ENCODE peak calls at places on chromosomes 3 and 15, in four cellular contexts. One of them, this sample, is unnamed.

GRCh38 chr15:96947830-96948229 is 617.3 kb downstream of the NR2F2 start:
- DNase-seq in PC-3: no peak
- DNase-seq in fibroblast of lung: peak; percentile 33
- DNase-seq in IMR-90: no peak
- DNase-seq in this sample: peak; percentile 74

GRCh38 chr3:14512944-14513332 is 27.2 kb downstream of the GRIP2 start:
- DNase-seq in PC-3: no peak
- DNase-seq in fibroblast of lung: no peak
- DNase-seq in IMR-90: no peak
- DNase-seq in this sample: peak; percentile 29

GRCh38 chr3:177307391-177307790 is 110.1 kb upstream of the TBL1XR1 start:
- DNase-seq in PC-3: no peak
- DNase-seq in IMR-90: no peak
- DNase-seq in fibroblast of lung: no peak
- DNase-seq in this sample: no peak

GRCh38 chr15:85766007-85766831 is 28.5 kb downstream of the KLHL25 start:
- DNase-seq in fibroblast of lung: no peak
- DNase-seq in PC-3: no peak
- DNase-seq in IMR-90: no peak
- DNase-seq in this sample: peak; percentile 72

GRCh38 chr3:100777271-100777670 is 68.0 kb downstream of the TFG start:
- DNase-seq in fibroblast of lung: no peak
- DNase-seq in PC-3: peak; percentile 53
- DNase-seq in IMR-90: peak; percentile 77
- DNase-seq in this sample: no peak

GRCh38 chr15:67820992-67821783 is 4.1 kb upstream of the SKOR1 start:
- DNase-seq in IMR-90: peak; percentile 51
- DNase-seq in PC-3: peak; percentile 22
- DNase-seq in fibroblast of lung: peak; percentile 56
- DNase-seq in this sample: peak; percentile 93

GRCh38 chr3:134869153-134869726 is 74.2 kb downstream of the EPHB1 start:
- DNase-seq in PC-3: no peak
- DNase-seq in IMR-90: no peak
- DNase-seq in fibroblast of lung: no peak
- DNase-seq in this sample: no peak

GRCh38 chr15:40249477-40250303 is 10.8 kb downstream of the PAK6 start:
- DNase-seq in fibroblast of lung: no peak
- DNase-seq in PC-3: peak; percentile 76
- DNase-seq in IMR-90: peak; percentile 37
- DNase-seq in this sample: no peak

GRCh38 chr15:58135511-58136174 is 2.5 kb upstream of the AQP9 start:
- DNase-seq in PC-3: no peak
- DNase-seq in IMR-90: no peak
- DNase-seq in fibroblast of lung: no peak
- DNase-seq in this sample: no peak

GRCh38 chr3:141366285-141367037 is 1.8 kb upstream of the ZBTB38 start:
- DNase-seq in fibroblast of lung: peak; percentile 85
- DNase-seq in IMR-90: peak; percentile 99
- DNase-seq in PC-3: peak; percentile 73
- DNase-seq in this sample: no peak

GRCh38 chr3:40524222-40524570 is 564 bp upstream of the ZNF621 start:
- DNase-seq in fibroblast of lung: peak; percentile 19
- DNase-seq in PC-3: no peak
- DNase-seq in IMR-90: peak; percentile 3
- DNase-seq in this sample: no peak

GRCh38 chr15:63198752-63199250 is 9.4 kb downstream of the RAB8B start:
- DNase-seq in fibroblast of lung: peak; percentile 88
- DNase-seq in IMR-90: peak; percentile 69
- DNase-seq in PC-3: peak; percentile 72
- DNase-seq in this sample: no peak

GRCh38 chr15:39939487-39940452 is 5.9 kb downstream of the EIF2AK4 start:
- DNase-seq in PC-3: no peak
- DNase-seq in fibroblast of lung: no peak
- DNase-seq in IMR-90: no peak
- DNase-seq in this sample: no peak

GRCh38 chr15:40238927-40239591 is at the start of gene PAK6:
- DNase-seq in PC-3: peak; percentile 93
- DNase-seq in fibroblast of lung: no peak
- DNase-seq in IMR-90: peak; percentile 53
- DNase-seq in this sample: peak; percentile 96

GRCh38 chr3:194928183-194928736 is 242.6 kb downstream of the FAM43A start:
- DNase-seq in fibroblast of lung: no peak
- DNase-seq in IMR-90: peak; percentile 61
- DNase-seq in PC-3: peak; percentile 40
- DNase-seq in this sample: no peak

GRCh38 chr3:57937092-57937491 is 71.1 kb upstream of the FLNB start:
- DNase-seq in fibroblast of lung: no peak
- DNase-seq in IMR-90: no peak
- DNase-seq in PC-3: no peak
- DNase-seq in this sample: no peak

GRCh38 chr3:179260949-179261765 is 10.2 kb upstream of the KCNMB3 start:
- DNase-seq in PC-3: peak; percentile 77
- DNase-seq in fibroblast of lung: peak; percentile 60
- DNase-seq in IMR-90: peak; percentile 48
- DNase-seq in this sample: peak; percentile 88

GRCh38 chr3:188944108-188944507 is 227.7 kb upstream of the TPRG1 start:
- DNase-seq in PC-3: no peak
- DNase-seq in IMR-90: no peak
- DNase-seq in fibroblast of lung: peak; percentile 35
- DNase-seq in this sample: no peak

GRCh38 chr15:60005352-60006202 is 1.5 kb downstream of the FOXB1 start:
- DNase-seq in IMR-90: no peak
- DNase-seq in fibroblast of lung: no peak
- DNase-seq in PC-3: no peak
- DNase-seq in this sample: peak; percentile 67
- H3K9ac ChIP-seq in IMR-90: no peak overlapping the region
- H3K9ac ChIP-seq in fibroblast of lung: no peak overlapping the region
- H3K9ac ChIP-seq in PC-3: no peak overlapping the region
- H3K9ac ChIP-seq in this sample: no peak overlapping the region

GRCh38 chr3:8077126-8077525 is 424.5 kb upstream of the LMCD1 start:
- DNase-seq in fibroblast of lung: no peak
- DNase-seq in IMR-90: no peak
- DNase-seq in PC-3: no peak
- DNase-seq in this sample: no peak
- H3K4me3 ChIP-seq in fibroblast of lung: no peak overlapping the region
- H3K4me3 ChIP-seq in IMR-90: no peak overlapping the region
- H3K4me3 ChIP-seq in PC-3: no peak overlapping the region
- H3K4me3 ChIP-seq in this sample: no peak overlapping the region

DNA sequence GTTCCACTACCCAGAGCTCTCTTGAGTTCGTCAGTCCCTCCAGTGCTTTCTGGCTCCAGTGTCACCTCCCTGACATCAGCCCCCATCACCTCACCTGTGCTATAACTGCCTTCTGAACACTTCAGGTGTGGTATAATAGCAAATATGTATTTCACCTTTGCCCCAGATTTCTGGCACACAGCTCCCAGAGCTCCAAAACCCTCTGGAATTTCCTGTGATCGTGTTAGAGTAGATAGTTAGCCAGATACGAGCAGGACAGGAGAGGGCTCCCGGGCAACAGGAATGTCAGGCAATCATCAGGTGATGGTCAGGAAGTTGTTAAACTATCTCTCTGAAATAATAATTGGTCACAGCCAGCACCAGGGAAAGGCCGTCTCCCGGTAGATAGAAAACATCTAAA is 22.6 kb upstream of the LIMD1 start:
- DNase-seq in PC-3: peak; percentile 31
- DNase-seq in IMR-90: no peak
- DNase-seq in fibroblast of lung: no peak
- DNase-seq in this sample: no peak
- TF ChIP-seq CTCF in PC-3: no peak
- TF ChIP-seq CTCF in IMR-90: no peak
- TF ChIP-seq CTCF in fibroblast of lung: no peak
- TF ChIP-seq CTCF in this sample: no peak

GRCh38 chr3:15723624-15723884 is 74.2 kb downstream of the ANKRD28 start:
- DNase-seq in fibroblast of lung: no peak
- DNase-seq in PC-3: no peak
- DNase-seq in IMR-90: no peak
- DNase-seq in this sample: no peak

GRCh38 chr3:15726881-15727280 is 70.9 kb downstream of the ANKRD28 start:
- DNase-seq in IMR-90: no peak
- DNase-seq in PC-3: no peak
- DNase-seq in fibroblast of lung: no peak
- DNase-seq in this sample: no peak

GRCh38 chr3:15728766-15729165 is 69.0 kb downstream of the ANKRD28 start:
- DNase-seq in IMR-90: no peak
- DNase-seq in fibroblast of lung: no peak
- DNase-seq in PC-3: no peak
- DNase-seq in this sample: no peak

GRCh38 chr3:15724446-15724845 is 73.3 kb downstream of the ANKRD28 start:
- DNase-seq in fibroblast of lung: no peak
- DNase-seq in IMR-90: no peak
- DNase-seq in PC-3: peak; percentile 14
- DNase-seq in this sample: no peak

GRCh38 chr3:15726043-15726442 is 71.7 kb downstream of the ANKRD28 start:
- DNase-seq in PC-3: no peak
- DNase-seq in fibroblast of lung: peak; percentile 27
- DNase-seq in IMR-90: peak; percentile 54
- DNase-seq in this sample: no peak
- H3K9ac ChIP-seq in PC-3: no peak overlapping the region
- H3K9ac ChIP-seq in fibroblast of lung: no peak overlapping the region
- H3K9ac ChIP-seq in IMR-90: no peak overlapping the region
- H3K9ac ChIP-seq in this sample: no peak overlapping the region

GRCh38 chr3:116001063-116001765 is 377.9 kb downstream of the GAP43 start:
- DNase-seq in PC-3: peak; percentile 52
- DNase-seq in fibroblast of lung: peak; percentile 17
- DNase-seq in IMR-90: peak; percentile 30
- DNase-seq in this sample: no peak

GRCh38 chr3:115996420-115997108 is 373.3 kb downstream of the GAP43 start:
- DNase-seq in fibroblast of lung: no peak
- DNase-seq in IMR-90: peak; percentile 41
- DNase-seq in PC-3: peak; percentile 51
- DNase-seq in this sample: no peak

GRCh38 chr3:116000315-116000714 is 377.0 kb downstream of the GAP43 start:
- DNase-seq in PC-3: peak; percentile 93
- DNase-seq in fibroblast of lung: peak; percentile 88
- DNase-seq in IMR-90: peak; percentile 99
- DNase-seq in this sample: no peak

GRCh38 chr3:115999598-115999997 is 376.3 kb downstream of the GAP43 start:
- DNase-seq in PC-3: no peak
- DNase-seq in fibroblast of lung: peak; percentile 21
- DNase-seq in IMR-90: peak; percentile 20
- DNase-seq in this sample: peak; percentile 79

DNA sequence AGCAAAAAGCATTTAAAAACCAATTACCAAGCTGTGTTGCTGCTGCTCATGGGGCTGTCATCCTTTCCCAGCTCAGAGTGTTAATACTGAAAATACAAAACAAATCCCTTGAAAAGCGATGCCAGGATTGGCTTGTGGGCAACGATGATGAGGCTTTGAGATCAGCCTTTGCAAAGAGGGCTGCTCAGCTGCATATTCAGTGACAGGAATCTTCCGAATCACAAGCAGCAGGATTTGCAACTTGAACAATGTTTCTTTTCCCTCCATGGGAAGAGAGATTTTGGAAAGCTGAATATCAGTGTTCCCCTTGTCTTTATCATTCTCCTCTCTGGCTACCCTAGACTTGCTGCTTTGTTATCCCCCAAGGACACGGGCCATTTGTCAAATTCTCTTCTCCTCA is 375.7 kb downstream of the GAP43 start:
- DNase-seq in IMR-90: no peak
- DNase-seq in fibroblast of lung: no peak
- DNase-seq in PC-3: no peak
- DNase-seq in this sample: no peak
- H3K4me3 ChIP-seq in IMR-90: no peak overlapping the region
- H3K4me3 ChIP-seq in fibroblast of lung: no peak overlapping the region
- H3K4me3 ChIP-seq in PC-3: no peak overlapping the region
- H3K4me3 ChIP-seq in this sample: no peak overlapping the region

GRCh38 chr15:90099868-90100854 is 2.1 kb downstream of the IDH2 start:
- DNase-seq in fibroblast of lung: no peak
- DNase-seq in PC-3: no peak
- DNase-seq in IMR-90: peak; percentile 53
- DNase-seq in this sample: no peak

GRCh38 chr15:90091156-90091931 is 10.9 kb downstream of the IDH2 start:
- DNase-seq in PC-3: no peak
- DNase-seq in fibroblast of lung: no peak
- DNase-seq in IMR-90: no peak
- DNase-seq in this sample: no peak

GRCh38 chr15:90097475-90097874 is 4.8 kb downstream of the IDH2 start:
- DNase-seq in fibroblast of lung: no peak
- DNase-seq in IMR-90: no peak
- DNase-seq in PC-3: no peak
- DNase-seq in this sample: no peak

GRCh38 chr15:90099072-90099867 is 3.0 kb downstream of the IDH2 start:
- DNase-seq in fibroblast of lung: no peak
- DNase-seq in IMR-90: no peak
- DNase-seq in PC-3: no peak
- DNase-seq in this sample: no peak

GRCh38 chr15:90095521-90095959 is 6.7 kb downstream of the IDH2 start:
- DNase-seq in fibroblast of lung: no peak
- DNase-seq in IMR-90: no peak
- DNase-seq in PC-3: no peak
- DNase-seq in this sample: peak; percentile 85
- TF ChIP-seq CTCF in fibroblast of lung: no peak
- TF ChIP-seq CTCF in IMR-90: no peak
- TF ChIP-seq CTCF in PC-3: no peak
- TF ChIP-seq CTCF in this sample: no peak

This sample was measured in endodermal cell.